ENCODE peak calls at places on chromosomes 7 and 10, in five cellular contexts. U, H, T, X and J are unnamed samples.

GRCh38 chr7:42315631-42316030 is 78.6 kb upstream of the GLI3 start:
- DNase-seq in X (no peak), T (no peak), U (no peak), H (no peak), J (no peak)

GRCh38 chr10:103295391-103296044 is 18.6 kb downstream of the INA start:
- DNase-seq in H (no peak), U (no peak), X (no peak), T (no peak), J (no peak)

GRCh38 chr7:142006577-142006976 is 10.9 kb downstream of the MGAM start:
- DNase-seq in T (no peak), X (no peak), H (no peak), U (no peak), J (no peak)

GRCh38 chr7:15199482-15199881 is 296.9 kb upstream of the DGKB start:
- DNase-seq in U (no peak), X (no peak), T (no peak), H (no peak), J (no peak)

GRCh38 chr10:118712930-118713634 is 41.7 kb downstream of the CACUL1 start:
- DNase-seq in T (no peak), U (no peak), X (no peak), H (no peak), J (no peak)

GRCh38 chr7:3000566-3000965 is 43.1 kb downstream of the CARD11 start:
- DNase-seq in X (no peak), T (no peak), U (no peak), H (peak; percentile 14), J (no peak)

GRCh38 chr10:33258951-33259350 is 75.5 kb downstream of the NRP1 start:
- DNase-seq in T (no peak), X (no peak), H (no peak), U (no peak), J (no peak)

GRCh38 chr10:124447741-124448466 is 1.9 kb downstream of the NKX1-2 start:
- DNase-seq in X (no peak), H (peak; percentile 57), T (no peak), U (no peak), J (no peak)

GRCh38 chr7:25678215-25678614 is 449.9 kb upstream of the NPVF start:
- DNase-seq in X (no peak), H (no peak), U (no peak), T (no peak), J (no peak)

GRCh38 chr7:2046581-2047271 is 186.0 kb downstream of the MAD1L1 start:
- DNase-seq in H (peak; percentile 37), X (no peak), T (no peak), U (no peak), J (no peak)

GRCh38 chr7:74063646-74064045 is 20.0 kb upstream of the LIMK1 start:
- DNase-seq in U (no peak), X (no peak), H (no peak), T (no peak), J (no peak)

GRCh38 chr7:45001138-45001694 is 1.2 kb downstream of the CCM2 start:
- DNase-seq in X (peak; percentile 55), U (peak; percentile 71), H (no peak), T (no peak), J (peak; percentile 36)

GRCh38 chr7:141619745-141620144 is 68.5 kb downstream of the AGK start:
- DNase-seq in H (no peak), T (no peak), U (no peak), X (no peak), J (no peak)

GRCh38 chr7:112263519-112263918 is 57.0 kb downstream of the ZNF277 start:
- DNase-seq in H (no peak), X (no peak), U (no peak), T (no peak), J (no peak)

GRCh38 chr10:131899695-131900349 is 986 bp upstream of the PPP2R2D start:
- DNase-seq in X (no peak), H (no peak), U (no peak), T (no peak), J (no peak)
- TF ChIP-seq CTCF in X (no peak), H (no peak), U (peak; percentile 12), T (no peak), J (no peak)

DNA sequence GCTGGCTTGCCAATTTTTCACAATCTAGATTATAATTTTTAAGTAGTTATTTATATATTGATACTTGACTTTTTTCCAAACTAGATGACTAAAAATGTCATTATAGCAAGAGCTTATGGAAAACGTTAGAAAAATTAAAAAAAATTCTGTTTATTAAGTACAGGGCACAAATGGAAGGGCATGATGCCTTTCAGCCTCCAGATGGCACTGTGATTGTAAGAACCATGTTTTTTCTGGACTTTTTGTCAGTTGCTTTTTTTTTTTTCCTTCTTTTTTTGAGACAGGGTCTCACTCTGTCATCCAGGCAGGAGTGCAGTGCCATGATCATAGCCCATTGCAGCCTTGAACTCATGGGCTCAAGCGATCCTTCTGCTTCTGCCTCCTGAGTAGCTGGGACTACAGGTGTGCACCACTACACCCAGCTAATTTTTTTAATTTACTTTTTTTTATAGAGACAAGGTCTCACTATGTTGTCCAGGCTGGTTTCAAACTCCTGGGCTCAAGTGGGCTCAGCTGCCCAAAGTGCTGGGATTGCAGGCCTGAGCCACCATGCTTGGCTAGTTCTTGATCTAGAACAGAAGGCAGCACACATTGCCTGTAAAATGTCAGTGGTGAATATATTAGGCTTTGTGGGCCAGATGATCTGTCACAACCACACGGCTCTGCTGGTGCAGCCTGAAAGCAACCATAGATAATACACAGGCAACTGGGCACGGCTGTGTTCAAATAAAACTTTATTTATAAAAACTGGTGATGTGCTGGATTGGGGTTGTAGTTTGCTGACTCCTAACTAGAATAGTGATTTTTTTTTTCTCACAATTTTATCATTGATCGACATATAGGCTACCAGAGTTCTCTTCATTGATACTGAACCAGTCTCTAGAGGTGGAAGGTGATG is 27.4 kb downstream of the UCMA start:
- DNase-seq in H (no peak), T (no peak), U (no peak), X (no peak), J (no peak)
- TF ChIP-seq CTCF in H (no peak), T (no peak), U (peak; percentile 48), X (peak; percentile 40), J (no peak)

DNA sequence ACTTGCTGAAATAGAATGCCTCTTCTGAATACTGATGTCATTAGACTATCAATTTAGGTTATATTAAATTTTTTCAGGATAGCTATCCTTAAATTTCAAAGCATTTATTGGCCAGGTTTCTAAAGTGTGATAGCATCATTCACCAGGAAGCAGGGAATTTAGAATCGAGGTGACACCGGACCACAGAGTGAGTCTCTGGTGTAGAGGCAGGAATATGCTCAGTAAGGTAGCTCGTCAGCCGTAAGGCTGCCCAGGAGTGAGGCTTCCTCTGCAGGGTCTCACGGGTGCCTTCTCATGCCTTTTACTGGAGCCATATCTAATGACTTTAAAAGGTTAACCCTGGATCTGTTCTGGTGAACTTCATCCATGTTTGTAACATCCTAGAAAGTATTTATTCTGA is 170.8 kb upstream of the KLF14 start:
- DNase-seq in T (no peak), X (no peak), U (no peak), H (no peak), J (no peak)
- TF ChIP-seq CTCF in T (no peak), X (no peak), U (no peak), H (no peak), J (no peak)

DNA sequence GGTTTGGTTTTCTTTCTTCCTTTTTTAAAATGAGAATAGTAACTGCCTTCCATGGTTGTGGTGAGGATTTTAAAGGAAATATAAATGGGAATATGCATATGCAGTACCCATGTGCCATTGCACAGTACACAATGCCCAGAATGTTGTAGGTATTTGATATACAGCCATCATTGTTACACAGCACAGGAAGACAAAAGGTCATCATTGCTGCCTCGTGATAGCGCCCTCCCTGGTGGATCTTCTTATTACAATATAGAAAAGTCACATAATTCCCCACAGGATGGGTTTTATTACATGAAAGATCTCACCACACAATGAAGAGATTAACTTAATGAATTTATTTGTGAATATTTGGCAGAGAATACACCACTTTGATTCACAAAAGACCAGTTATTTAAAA is 76.5 kb downstream of the PPP1R17 start:
- DNase-seq in U (no peak), T (no peak), X (no peak), H (no peak), J (no peak)
- TF ChIP-seq CTCF in U (no peak), T (no peak), X (no peak), H (no peak), J (no peak)

DNA sequence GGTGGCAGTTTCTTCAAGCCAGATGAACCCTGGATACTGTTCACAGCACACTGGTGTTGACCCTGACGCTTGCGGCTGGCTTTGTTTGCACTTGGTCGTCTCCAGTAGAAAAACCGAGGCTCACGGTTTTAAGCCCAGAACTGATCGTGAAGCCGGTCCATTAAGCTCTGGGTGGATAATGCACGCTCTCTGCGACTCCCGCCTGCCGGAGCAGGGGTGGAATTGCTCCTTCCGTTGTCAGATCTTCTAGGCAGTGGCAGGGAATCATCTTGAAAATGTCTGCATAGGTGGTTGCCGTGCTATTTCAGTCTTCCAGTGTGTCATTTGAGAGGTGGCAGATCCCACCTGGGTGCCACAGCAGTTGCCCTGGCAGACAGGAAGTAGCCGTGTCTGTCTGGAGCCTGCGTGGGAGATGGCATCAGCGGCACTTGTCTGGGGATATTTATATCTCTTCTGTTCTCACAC is 35.9 kb upstream of the AP5Z1 start:
- DNase-seq in X (no peak), H (no peak), U (no peak), T (peak; percentile 38), J (no peak)
- TF ChIP-seq CTCF in X (peak; percentile 42), H (no peak), U (peak; percentile 13), T (no peak), J (no peak)

DNA sequence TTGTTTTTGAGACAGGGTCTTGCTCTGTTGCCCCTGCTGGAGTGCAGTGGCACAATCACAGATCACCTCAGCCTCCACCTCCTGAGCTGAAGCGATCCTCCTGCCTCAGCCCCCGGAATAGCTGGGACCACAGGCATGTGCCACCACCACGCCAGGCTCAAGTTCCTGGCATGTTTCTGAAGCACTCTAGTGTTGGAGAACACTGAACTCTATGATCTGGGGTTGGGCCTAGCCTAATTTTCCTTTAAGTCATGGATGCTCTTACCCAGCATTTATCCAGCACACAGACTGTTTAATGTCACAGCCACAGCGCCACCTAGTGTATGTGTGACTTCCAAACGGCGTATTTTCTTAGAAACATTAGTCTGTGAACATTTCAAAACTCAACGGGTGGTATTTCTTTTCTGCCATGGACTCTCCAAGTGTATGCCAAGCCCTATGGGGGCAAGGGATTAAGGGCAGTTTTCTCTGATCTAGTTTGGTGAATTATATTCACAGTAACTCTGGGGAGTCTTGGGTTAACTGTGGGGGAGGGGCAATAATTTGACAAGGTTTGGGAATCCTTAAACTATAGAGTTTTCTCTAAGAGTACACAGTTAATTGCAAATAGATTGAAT is 91.8 kb downstream of the CREM start:
- DNase-seq in X (peak; percentile 83), U (peak; percentile 82), H (peak; percentile 83), T (peak; percentile 86), J (peak; percentile 44)
- TF ChIP-seq CTCF in X (peak; percentile 82), U (peak; percentile 85), H (peak; percentile 88), T (no peak), J (no peak)

GRCh38 chr10:45408421-45409319 is 34.7 kb downstream of the ALOX5 start:
- DNase-seq in U (no peak), X (peak; percentile 38), H (no peak), T (no peak), J (no peak)

GRCh38 chr10:45409782-45410181 is 35.8 kb downstream of the ALOX5 start:
- DNase-seq in U (no peak), X (no peak), T (no peak), H (no peak), J (no peak)

GRCh38 chr10:45410807-45411606 is 37.0 kb downstream of the ALOX5 start:
- DNase-seq in H (no peak), U (no peak), X (no peak), T (no peak), J (no peak)

GRCh38 chr10:45410489-45410806 is 36.4 kb downstream of the ALOX5 start:
- DNase-seq in T (no peak), H (no peak), X (no peak), U (no peak), J (no peak)

GRCh38 chr10:45411607-45411940 is 37.6 kb downstream of the ALOX5 start:
- DNase-seq in H (no peak), U (no peak), T (no peak), X (no peak), J (no peak)
- TF ChIP-seq CTCF in H (no peak), U (no peak), T (no peak), X (no peak), J (no peak)